ENCODE peak calls at places on chromosome 1, in five cellular contexts. V is HFFc6; E is HFF-Myc; B is T47D; F is CD8-positive, alpha-beta memory T cell. O is an unnamed sample.

GRCh38 chr1:40743860-40744259 is 39.7 kb upstream of the KCNQ4 start:
- DNase-seq in E (no peak), B (no peak), F (no peak), V (no peak), O (no peak)

GRCh38 chr1:74952786-74953185 is 181.4 kb upstream of the LHX8 start:
- DNase-seq in E (no peak), V (no peak), F (no peak), B (no peak), O (no peak)

GRCh38 chr1:205171369-205171768 is 40.1 kb downstream of the DSTYK start:
- DNase-seq in B (no peak), F (no peak), V (no peak), E (no peak), O (no peak)

GRCh38 chr1:2231667-2232254 is 3.6 kb downstream of the SKI start:
- DNase-seq in B (no peak), F (peak), V (peak), E (no peak), O (no peak)

GRCh38 chr1:209900734-209901133 is 37.3 kb upstream of the SYT14 start:
- DNase-seq in E (no peak), V (peak), B (no peak), F (no peak), O (peak)

GRCh38 chr1:111131693-111132092 is 8.2 kb downstream of the DRAM2 start:
- DNase-seq in E (no peak), B (no peak), V (no peak), F (no peak), O (no peak)

GRCh38 chr1:45009956-45010854 is 919 bp downstream of the HECTD3 start:
- DNase-seq in F (no peak), B (no peak), V (no peak), E (no peak), O (no peak)

GRCh38 chr1:8858112-8858668 is 20.3 kb downstream of the ENO1 start:
- DNase-seq in B (no peak), F (no peak), V (peak), E (peak), O (no peak)

GRCh38 chr1:16980473-16981268 is at the start of gene MFAP2:
- DNase-seq in E (no peak), B (peak), V (peak), F (no peak), O (no peak)

GRCh38 chr1:3117879-3118278 is 48.9 kb downstream of the PRDM16 start:
- DNase-seq in V (no peak), B (no peak), E (no peak), F (no peak), O (no peak)

GRCh38 chr1:29017235-29017634 is 102.9 kb downstream of the EPB41 start:
- DNase-seq in B (no peak), V (no peak), F (no peak), E (no peak), O (no peak)

GRCh38 chr1:86991549-86992186 is 77.2 kb downstream of the HS2ST1 start:
- DNase-seq in V (no peak), E (no peak), F (no peak), B (no peak), O (no peak)

GRCh38 chr1:162391790-162392563 is 10.4 kb downstream of the C1orf226 start:
- DNase-seq in F (no peak), V (peak), B (peak), E (no peak), O (peak)

GRCh38 chr1:111857251-111857651 is 101.5 kb downstream of the DDX20 start:
- DNase-seq in V (no peak), F (no peak), B (no peak), E (no peak), O (no peak)